ENCODE peak calls at places on chromosomes 16 and 17, in eight cellular contexts. O is tibial nerve, L is A549, K is uterus, J is psoas muscle, E is BJ, D is fibroblast of the aortic adventitia, M is astrocyte of the spinal cord. N is an unnamed sample.

GRCh38 chr17:6028294-6028693 is 41.9 kb upstream of the WSCD1 start:
- DNase-seq in M (no peak), K (no peak), O (no peak), D (no peak), J (no peak), L (no peak), E (no peak), N (no peak)

GRCh38 chr16:56549744-56550385 is 15.0 kb upstream of the MT4 start:
- DNase-seq in L (no peak), D (no peak), O (no peak), E (no peak), M (no peak), K (no peak), J (no peak), N (no peak)

GRCh38 chr17:59496178-59496577 is 69.2 kb upstream of the DHX40 start:
- DNase-seq in O (no peak), J (no peak), E (no peak), M (no peak), D (no peak), L (no peak), K (no peak), N (no peak)

GRCh38 chr17:21176996-21177395 is 37.0 kb downstream of the TMEM11 start:
- DNase-seq in L (no peak), M (no peak), K (no peak), E (no peak), D (no peak), O (no peak), J (no peak), N (no peak)

GRCh38 chr16:72371307-72372081 is 199.5 kb upstream of the PMFBP1 start:
- DNase-seq in K (no peak), O (no peak), L (no peak), M (peak), J (no peak), E (peak), D (peak), N (no peak)

GRCh38 chr16:3717235-3718018 is at the start of gene TRAP1:
- DNase-seq in J (peak), E (peak), O (peak), M (peak), L (peak), D (peak), K (peak), N (peak)

GRCh38 chr16:30377050-30377811 is 2.6 kb downstream of the MYL11 start:
- DNase-seq in D (no peak), L (no peak), O (no peak), M (no peak), K (no peak), J (no peak), E (no peak), N (no peak)

GRCh38 chr16:24681793-24682192 is 47.7 kb upstream of the TNRC6A start:
- DNase-seq in O (no peak), M (no peak), E (no peak), J (no peak), K (no peak), D (peak), L (no peak), N (no peak)

GRCh38 chr17:1539811-1540210 is 22.8 kb downstream of the PITPNA start:
- DNase-seq in K (no peak), J (no peak), O (no peak), M (no peak), L (no peak), E (no peak), D (no peak), N (no peak)

GRCh38 chr17:78128616-78129384 is at the start of gene TMC6:
- DNase-seq in K (no peak), L (peak), M (no peak), E (no peak), J (no peak), O (no peak), D (no peak), N (peak)

GRCh38 chr17:2982854-2983636 is 80.4 kb downstream of the OR1D5 start:
- DNase-seq in E (peak), D (peak), K (peak), M (peak), J (peak), O (peak), L (peak), N (no peak)

GRCh38 chr16:83344014-83344413 is 463.8 kb upstream of the HSBP1 start:
- DNase-seq in O (no peak), E (peak), J (no peak), D (peak), L (no peak), K (no peak), M (peak), N (no peak)

GRCh38 chr16:82756283-82756599 is 129.5 kb downstream of the CDH13 start:
- DNase-seq in M (peak), L (no peak), E (no peak), J (no peak), D (peak), O (no peak), K (no peak), N (no peak)

GRCh38 chr17:79207957-79208356 is 133.3 kb downstream of the ENGASE start:
- DNase-seq in M (no peak), J (no peak), O (no peak), L (no peak), K (no peak), D (no peak), E (no peak), N (no peak)

GRCh38 chr16:50640391-50640790 is 40.7 kb downstream of the SNX20 start:
- DNase-seq in O (no peak), L (no peak), D (no peak), E (no peak), M (no peak), K (no peak), J (no peak), N (no peak)

GRCh38 chr16:30368122-30368791 is 2.0 kb downstream of the TBC1D10B start:
- DNase-seq in J (no peak), D (peak), M (peak), L (no peak), K (no peak), E (no peak), O (no peak), N (no peak)

GRCh38 chr16:24319415-24319814 is 63.3 kb downstream of the CACNG3 start:
- DNase-seq in K (no peak), O (no peak), M (no peak), L (no peak), E (no peak), D (no peak), J (no peak), N (no peak)

GRCh38 chr16:28891964-28892890 is 13.9 kb downstream of the ATP2A1 start:
- DNase-seq in L (no peak), E (no peak), O (no peak), J (no peak), M (no peak), K (no peak), D (no peak), N (no peak)

GRCh38 chr17:79840989-79841286 is 1.7 kb upstream of the CBX4 start:
- DNase-seq in O (no peak), D (no peak), L (no peak), M (no peak), E (no peak), J (no peak), K (no peak), N (no peak)

GRCh38 chr16:68426355-68426652 is 22.0 kb downstream of the SMPD3 start:
- DNase-seq in O (no peak), M (no peak), D (no peak), E (no peak), K (no peak), L (no peak), J (no peak), N (no peak)

GRCh38 chr17:4968916-4969550 is 1.4 kb upstream of the SPAG7 start:
- DNase-seq in M (peak), D (peak), O (no peak), K (peak), J (peak), E (peak), L (peak), N (no peak)

GRCh38 chr16:85798901-85799496 is 345 bp downstream of the EMC8 start:
- DNase-seq in O (no peak), M (no peak), K (no peak), J (no peak), D (peak), L (peak), E (no peak), N (peak)

GRCh38 chr16:15052747-15053476 is 3.0 kb downstream of the NTAN1 start:
- DNase-seq in M (no peak), L (no peak), J (no peak), K (no peak), D (peak), E (no peak), O (no peak), N (no peak)
- H3K4me3 ChIP-seq in M (no peak), L (no peak), J (no peak), K (no peak), D (no peak), E (no peak), O (no peak), N (no peak)

GRCh38 chr17:29357232-29357631 is 32.9 kb upstream of the TAOK1 start:
- DNase-seq in M (no peak), O (no peak), D (no peak), L (no peak), J (no peak), K (no peak), E (no peak), N (no peak)
- TF ChIP-seq CTCF in M (no peak), O (no peak), D (no peak), L (no peak), J (no peak), K (no peak), E (no peak), N (no peak)

GRCh38 chr16:9738690-9739089 is 443.5 kb downstream of the GRIN2A start:
- DNase-seq in O (no peak), J (no peak), L (no peak), K (no peak), E (no peak), M (no peak), D (no peak), N (no peak)

DNA sequence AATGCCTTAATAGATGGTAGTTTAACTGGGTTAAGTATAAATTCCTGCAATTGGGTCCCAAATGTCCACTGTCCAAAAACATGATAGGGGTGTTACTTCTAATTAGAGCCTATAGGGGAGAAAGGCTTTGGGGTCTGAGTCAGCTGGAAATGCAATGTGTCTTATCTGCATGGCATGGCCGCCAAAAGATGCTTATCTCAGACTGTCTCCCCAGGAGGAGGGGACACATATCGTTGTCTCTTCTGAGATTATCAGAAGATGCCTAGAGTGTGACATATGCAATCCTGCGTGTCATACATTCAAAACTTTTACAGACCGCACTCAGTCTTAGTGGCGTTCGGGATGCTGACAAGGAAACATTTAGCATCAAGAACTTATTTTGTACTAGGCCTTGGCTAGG is 442.9 kb downstream of the GRIN2A start:
- DNase-seq in E (no peak), D (no peak), J (no peak), O (no peak), M (no peak), L (no peak), K (no peak), N (no peak)
- H3K4me3 ChIP-seq in E (no peak), D (no peak), J (no peak), O (no peak), M (no peak), L (no peak), K (no peak), N (no peak)

GRCh38 chr17:37530420-37530819 is 40.7 kb downstream of the DUSP14 start:
- DNase-seq in J (no peak), E (no peak), M (no peak), D (no peak), O (no peak), L (no peak), K (no peak), N (no peak)

GRCh38 chr17:37521821-37522220 is 32.1 kb downstream of the DUSP14 start:
- DNase-seq in K (no peak), M (no peak), L (no peak), D (no peak), E (no peak), O (no peak), J (no peak), N (no peak)

GRCh38 chr17:37523715-37524219 is 34.1 kb downstream of the DUSP14 start:
- DNase-seq in L (no peak), K (no peak), J (no peak), O (no peak), M (no peak), E (no peak), D (no peak), N (no peak)

GRCh38 chr17:37532751-37533150 is 43.1 kb downstream of the DUSP14 start:
- DNase-seq in J (no peak), D (no peak), M (no peak), K (no peak), O (no peak), L (no peak), E (no peak), N (no peak)

DNA sequence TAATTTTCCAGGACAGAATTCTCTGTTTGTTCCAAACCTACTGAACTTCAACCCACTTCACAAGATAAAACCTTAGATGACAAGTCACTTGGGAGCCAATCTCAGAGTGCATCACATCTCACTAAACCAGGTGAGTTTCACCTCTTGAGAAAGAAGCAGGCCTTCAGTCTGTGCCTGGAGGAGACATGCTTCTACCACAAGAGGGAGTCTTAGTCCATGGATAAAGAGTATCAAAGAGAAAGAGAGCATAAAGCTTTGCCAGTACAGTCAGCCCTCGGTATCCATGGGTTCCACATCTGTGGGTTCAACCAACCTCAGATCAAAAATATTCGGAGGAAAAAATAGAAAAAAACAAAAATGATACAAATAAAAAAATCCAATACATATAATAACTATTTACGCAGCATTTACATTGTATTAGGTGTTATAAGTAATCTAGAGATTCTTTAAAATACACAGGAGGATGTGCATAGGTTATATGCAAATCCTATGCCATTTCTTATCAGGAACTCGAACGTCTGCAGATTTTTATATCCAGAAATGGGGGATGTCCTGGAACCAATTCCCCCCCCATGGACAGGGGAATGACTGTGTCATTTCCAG is 37.7 kb downstream of the DUSP14 start:
- DNase-seq in M (peak), D (peak), O (no peak), E (no peak), K (no peak), J (no peak), L (peak), N (peak)
- TF ChIP-seq CTCF in M (peak), D (peak), O (peak), E (peak), K (peak), J (peak), L (peak), N (peak)

N was measured in GM12865.